ENCODE peak calls at places on chromosomes 11 and 22, in seven cellular contexts. One of them, this sample, is unnamed. For H3K36me3 and H3K4me1, the result is how much of the 10 kb centered on the place peaks cover.

GRCh38 chr11:65558785-65559509 is 788 bp upstream of the LTBP3 start:
- DNase-seq in PC-9: no peak
- DNase-seq in A673: peak
- DNase-seq in ovary: peak
- DNase-seq in mesendoderm: no peak
- DNase-seq in CD8-positive, alpha-beta T cell: no peak
- DNase-seq in fibroblast of lung: peak
- DNase-seq in this sample: no peak

GRCh38 chr11:123166095-123166559 is 28.9 kb downstream of the CLMP start:
- DNase-seq in PC-9: no peak
- DNase-seq in A673: peak
- DNase-seq in ovary: peak
- DNase-seq in mesendoderm: peak
- DNase-seq in CD8-positive, alpha-beta T cell: no peak
- DNase-seq in fibroblast of lung: peak
- DNase-seq in this sample: no peak

GRCh38 chr11:132943325-132943736 is 589.0 kb downstream of the OPCML start:
- DNase-seq in PC-9: no peak
- DNase-seq in A673: no peak
- DNase-seq in ovary: no peak
- DNase-seq in mesendoderm: no peak
- DNase-seq in CD8-positive, alpha-beta T cell: no peak
- DNase-seq in fibroblast of lung: peak
- DNase-seq in this sample: no peak

GRCh38 chr22:48821346-48822186 is 1006.1 kb downstream of the BRD1 start:
- DNase-seq in PC-9: no peak
- DNase-seq in A673: no peak
- DNase-seq in ovary: no peak
- DNase-seq in mesendoderm: no peak
- DNase-seq in CD8-positive, alpha-beta T cell: no peak
- DNase-seq in fibroblast of lung: no peak
- DNase-seq in this sample: no peak

GRCh38 chr11:109706940-109707339 is 284.9 kb downstream of the C11orf87 start:
- DNase-seq in PC-9: no peak
- DNase-seq in A673: no peak
- DNase-seq in ovary: no peak
- DNase-seq in mesendoderm: no peak
- DNase-seq in CD8-positive, alpha-beta T cell: no peak
- DNase-seq in fibroblast of lung: no peak
- DNase-seq in this sample: no peak

GRCh38 chr11:44950625-44951472 is at the start of gene TP53I11:
- DNase-seq in PC-9: no peak
- DNase-seq in A673: peak
- DNase-seq in ovary: peak
- DNase-seq in mesendoderm: no peak
- DNase-seq in CD8-positive, alpha-beta T cell: peak
- DNase-seq in fibroblast of lung: peak
- DNase-seq in this sample: peak

GRCh38 chr11:114892381-114893197 is 214.3 kb downstream of the NXPE2 start:
- DNase-seq in PC-9: peak
- DNase-seq in A673: peak
- DNase-seq in ovary: no peak
- DNase-seq in mesendoderm: peak
- DNase-seq in CD8-positive, alpha-beta T cell: no peak
- DNase-seq in fibroblast of lung: no peak
- DNase-seq in this sample: no peak

GRCh38 chr11:1924121-1924520 is 4.6 kb downstream of the TNNT3 start:
- DNase-seq in PC-9: peak
- DNase-seq in A673: no peak
- DNase-seq in ovary: no peak
- DNase-seq in mesendoderm: no peak
- DNase-seq in CD8-positive, alpha-beta T cell: no peak
- DNase-seq in fibroblast of lung: no peak
- DNase-seq in this sample: no peak

GRCh38 chr22:38180841-38181452 is 683 bp downstream of the PLA2G6 start:
- DNase-seq in PC-9: peak
- DNase-seq in A673: no peak
- DNase-seq in ovary: peak
- DNase-seq in mesendoderm: peak
- DNase-seq in CD8-positive, alpha-beta T cell: no peak
- DNase-seq in fibroblast of lung: no peak
- DNase-seq in this sample: peak

GRCh38 chr11:36251716-36252307 is 37.4 kb downstream of the COMMD9 start:
- DNase-seq in PC-9: no peak
- DNase-seq in A673: no peak
- DNase-seq in ovary: no peak
- DNase-seq in mesendoderm: peak
- DNase-seq in CD8-positive, alpha-beta T cell: no peak
- DNase-seq in fibroblast of lung: no peak
- DNase-seq in this sample: no peak

GRCh38 chr11:57711414-57712255 is at the start of gene MED19:
- DNase-seq in PC-9: peak
- DNase-seq in A673: peak
- DNase-seq in ovary: no peak
- DNase-seq in mesendoderm: peak
- DNase-seq in CD8-positive, alpha-beta T cell: peak
- DNase-seq in fibroblast of lung: peak
- DNase-seq in this sample: peak

GRCh38 chr22:19505735-19506126 is 18.5 kb downstream of the CLDN5 start:
- DNase-seq in PC-9: no peak
- DNase-seq in A673: no peak
- DNase-seq in ovary: no peak
- DNase-seq in mesendoderm: no peak
- DNase-seq in CD8-positive, alpha-beta T cell: no peak
- DNase-seq in fibroblast of lung: no peak
- DNase-seq in this sample: no peak

GRCh38 chr11:94183886-94184264 is 55.2 kb downstream of the PANX1 start:
- DNase-seq in PC-9: peak
- DNase-seq in A673: peak
- DNase-seq in ovary: no peak
- DNase-seq in mesendoderm: peak
- DNase-seq in CD8-positive, alpha-beta T cell: no peak
- DNase-seq in fibroblast of lung: peak
- DNase-seq in this sample: no peak
- H3K36me3 ChIP-seq in PC-9: under half
- H3K36me3 ChIP-seq in A673: under half
- H3K36me3 ChIP-seq in ovary: under half
- H3K36me3 ChIP-seq in mesendoderm: under half
- H3K36me3 ChIP-seq in CD8-positive, alpha-beta T cell: under half
- H3K36me3 ChIP-seq in fibroblast of lung: under half
- H3K36me3 ChIP-seq in this sample: under half

DNA sequence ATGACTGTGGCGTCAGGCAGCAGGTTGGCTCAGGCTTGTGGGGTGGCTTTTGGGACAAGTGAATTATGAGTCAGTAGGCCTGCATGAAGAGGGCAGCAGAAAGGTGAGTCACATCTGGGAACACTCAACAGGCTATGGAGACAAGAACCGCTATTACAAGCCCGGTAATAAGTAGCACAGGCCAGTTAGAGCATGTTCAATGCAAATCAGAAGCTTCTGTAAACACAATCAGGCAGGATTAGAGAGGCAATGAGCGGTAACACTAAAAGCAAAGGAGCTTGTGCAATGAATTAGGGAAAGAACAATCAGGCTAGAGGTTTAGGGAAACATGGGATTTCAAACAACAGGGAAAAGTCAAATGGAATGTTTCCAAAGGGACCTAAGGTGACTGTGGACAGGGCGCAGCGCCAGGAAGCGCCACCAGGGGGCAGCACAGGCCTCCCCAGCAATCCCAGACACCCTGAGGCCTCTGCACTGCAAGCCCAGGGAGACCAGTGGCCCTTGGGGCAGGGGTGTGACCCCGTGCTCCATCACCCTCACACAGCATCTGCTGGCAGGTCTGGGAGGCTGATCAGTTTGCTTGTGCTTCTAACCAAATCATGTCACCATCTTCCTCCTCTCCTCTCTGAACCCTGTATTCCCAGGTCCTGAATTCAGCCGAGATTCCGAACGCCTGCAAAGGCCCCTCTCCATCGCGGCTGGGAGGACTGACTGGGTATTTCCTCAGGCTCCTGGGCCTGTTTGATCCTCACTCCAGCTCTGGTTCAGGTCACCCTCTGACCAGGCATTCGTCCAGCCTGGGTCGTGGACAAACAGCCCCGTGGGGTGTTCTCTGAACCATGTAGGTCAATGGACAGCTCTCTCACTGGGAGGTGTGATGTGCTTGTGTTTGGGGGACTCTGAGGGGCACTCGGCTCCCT is 50.0 kb downstream of the C11orf58 start:
- DNase-seq in PC-9: peak
- DNase-seq in A673: peak
- DNase-seq in ovary: peak
- DNase-seq in mesendoderm: peak
- DNase-seq in CD8-positive, alpha-beta T cell: peak
- DNase-seq in fibroblast of lung: peak
- DNase-seq in this sample: peak
- H3K4me1 ChIP-seq in PC-9: under half
- H3K4me1 ChIP-seq in A673: under half
- H3K4me1 ChIP-seq in ovary: under half
- H3K4me1 ChIP-seq in mesendoderm: under half
- H3K4me1 ChIP-seq in CD8-positive, alpha-beta T cell: under half
- H3K4me1 ChIP-seq in fibroblast of lung: under half
- H3K4me1 ChIP-seq in this sample: under half

GRCh38 chr22:22167791-22168189 is 76.8 kb upstream of the VPREB1 start:
- DNase-seq in PC-9: no peak
- DNase-seq in A673: no peak
- DNase-seq in ovary: no peak
- DNase-seq in mesendoderm: no peak
- DNase-seq in CD8-positive, alpha-beta T cell: no peak
- DNase-seq in fibroblast of lung: no peak
- DNase-seq in this sample: no peak
- H3K36me3 ChIP-seq in PC-9: under half
- H3K36me3 ChIP-seq in A673: under half
- H3K36me3 ChIP-seq in ovary: under half
- H3K36me3 ChIP-seq in mesendoderm: under half
- H3K36me3 ChIP-seq in CD8-positive, alpha-beta T cell: under half
- H3K36me3 ChIP-seq in fibroblast of lung: under half
- H3K36me3 ChIP-seq in this sample: under half

GRCh38 chr11:73797457-73797856 is 9.8 kb downstream of the MRPL48 start:
- DNase-seq in PC-9: no peak
- DNase-seq in A673: no peak
- DNase-seq in ovary: no peak
- DNase-seq in mesendoderm: no peak
- DNase-seq in CD8-positive, alpha-beta T cell: no peak
- DNase-seq in fibroblast of lung: no peak
- DNase-seq in this sample: no peak
- H3K4me1 ChIP-seq in PC-9: under half
- H3K4me1 ChIP-seq in A673: under half
- H3K4me1 ChIP-seq in ovary: under half
- H3K4me1 ChIP-seq in mesendoderm: under half
- H3K4me1 ChIP-seq in CD8-positive, alpha-beta T cell: under half
- H3K4me1 ChIP-seq in fibroblast of lung: under half
- H3K4me1 ChIP-seq in this sample: under half